ENCODE peak calls at places on chromosomes 16 and 17, in eight cellular contexts. Q, Y, I, Z, J, P, T and N are unnamed samples.

GRCh38 chr16:75733305-75734141 is 7.2 kb upstream of the CPHXL start:
- DNase-seq in Q (no peak), Y (no peak), I (no peak), Z (peak; percentile 37), J (no peak), P (no peak), T (peak; percentile 21), N (no peak)

GRCh38 chr17:1087381-1088241 is 90.7 kb downstream of the TIMM22 start:
- DNase-seq in Q (peak; percentile 87), Y (no peak), I (no peak), Z (no peak), J (no peak), P (peak; percentile 83), T (no peak), N (no peak)

GRCh38 chr17:27552467-27552779 is 78.6 kb upstream of the LGALS9 start:
- DNase-seq in Q (no peak), Y (no peak), I (no peak), Z (peak; percentile 49), J (no peak), P (no peak), T (no peak), N (no peak)

GRCh38 chr17:60392845-60393702 is 1.1 kb upstream of the USP32 start:
- DNase-seq in Q (peak; percentile 26), Y (peak; percentile 16), I (peak; percentile 43), Z (peak; percentile 79), J (peak; percentile 49), P (peak; percentile 52), T (no peak), N (no peak)

GRCh38 chr17:21372256-21372954 is 3.8 kb upstream of the KCNJ12 start:
- DNase-seq in Q (no peak), Y (no peak), I (no peak), Z (no peak), J (no peak), P (no peak), T (no peak), N (no peak)

GRCh38 chr16:57244767-57245471 is at the start of gene ARL2BP:
- DNase-seq in Q (peak; percentile 99), Y (peak; percentile 97), I (peak; percentile 99), Z (peak; percentile 97), J (peak; percentile 98), P (peak; percentile 99), T (peak; percentile 85), N (peak; percentile 95)

GRCh38 chr16:16001856-16002255 is 52.4 kb downstream of the ABCC1 start:
- DNase-seq in Q (no peak), Y (no peak), I (no peak), Z (no peak), J (no peak), P (no peak), T (no peak), N (no peak)

GRCh38 chr17:55341432-55341831 is 76.7 kb downstream of the HLF start:
- DNase-seq in Q (no peak), Y (no peak), I (no peak), Z (no peak), J (no peak), P (no peak), T (no peak), N (no peak)

GRCh38 chr17:59815965-59816364 is 76.8 kb downstream of the TUBD1 start:
- DNase-seq in Q (no peak), Y (no peak), I (no peak), Z (peak; percentile 78), J (no peak), P (no peak), T (no peak), N (no peak)

GRCh38 chr17:33258291-33258690 is 34.8 kb downstream of the ASIC2 start:
- DNase-seq in Q (no peak), Y (no peak), I (no peak), Z (no peak), J (no peak), P (no peak), T (no peak), N (no peak)

GRCh38 chr16:20901441-20902112 is 1.0 kb downstream of the LYRM1 start:
- DNase-seq in Q (peak; percentile 56), Y (peak; percentile 36), I (peak; percentile 47), Z (peak; percentile 70), J (peak; percentile 49), P (peak; percentile 80), T (no peak), N (peak; percentile 37)

GRCh38 chr16:89023151-89023551 is 46.1 kb upstream of the CBFA2T3 start:
- DNase-seq in Q (no peak), Y (no peak), I (no peak), Z (no peak), J (no peak), P (no peak), T (no peak), N (no peak)

GRCh38 chr17:550041-550398 is 164.6 kb downstream of the VPS53 start:
- DNase-seq in Q (no peak), Y (no peak), I (no peak), Z (no peak), J (no peak), P (no peak), T (no peak), N (no peak)

GRCh38 chr17:50649042-50649908 is 14.6 kb downstream of the ABCC3 start:
- DNase-seq in Q (no peak), Y (no peak), I (no peak), Z (peak; percentile 23), J (no peak), P (no peak), T (no peak), N (no peak)

GRCh38 chr16:67860589-67861398 is 12.1 kb upstream of the EDC4 start:
- DNase-seq in Q (no peak), Y (no peak), I (no peak), Z (no peak), J (no peak), P (no peak), T (no peak), N (no peak)

GRCh38 chr17:7846765-7847661 is 7.9 kb upstream of the TMEM88 start:
- DNase-seq in Q (peak; percentile 51), Y (no peak), I (no peak), Z (no peak), J (no peak), P (peak; percentile 46), T (no peak), N (no peak)

GRCh38 chr17:14205992-14206461 is 30.6 kb downstream of the CDRT15 start:
- DNase-seq in Q (peak; percentile 17), Y (peak; percentile 73), I (no peak), Z (no peak), J (peak; percentile 82), P (peak; percentile 89), T (no peak), N (no peak)

GRCh38 chr16:87464691-87465300 is 28.0 kb downstream of the ZCCHC14 start:
- DNase-seq in Q (no peak), Y (no peak), I (peak; percentile 60), Z (peak; percentile 92), J (no peak), P (peak; percentile 75), T (peak; percentile 71), N (no peak)

GRCh38 chr17:50505731-50506130 is 2.5 kb upstream of the MYCBPAP start:
- DNase-seq in Q (no peak), Y (no peak), I (no peak), Z (no peak), J (no peak), P (no peak), T (no peak), N (no peak)

DNA sequence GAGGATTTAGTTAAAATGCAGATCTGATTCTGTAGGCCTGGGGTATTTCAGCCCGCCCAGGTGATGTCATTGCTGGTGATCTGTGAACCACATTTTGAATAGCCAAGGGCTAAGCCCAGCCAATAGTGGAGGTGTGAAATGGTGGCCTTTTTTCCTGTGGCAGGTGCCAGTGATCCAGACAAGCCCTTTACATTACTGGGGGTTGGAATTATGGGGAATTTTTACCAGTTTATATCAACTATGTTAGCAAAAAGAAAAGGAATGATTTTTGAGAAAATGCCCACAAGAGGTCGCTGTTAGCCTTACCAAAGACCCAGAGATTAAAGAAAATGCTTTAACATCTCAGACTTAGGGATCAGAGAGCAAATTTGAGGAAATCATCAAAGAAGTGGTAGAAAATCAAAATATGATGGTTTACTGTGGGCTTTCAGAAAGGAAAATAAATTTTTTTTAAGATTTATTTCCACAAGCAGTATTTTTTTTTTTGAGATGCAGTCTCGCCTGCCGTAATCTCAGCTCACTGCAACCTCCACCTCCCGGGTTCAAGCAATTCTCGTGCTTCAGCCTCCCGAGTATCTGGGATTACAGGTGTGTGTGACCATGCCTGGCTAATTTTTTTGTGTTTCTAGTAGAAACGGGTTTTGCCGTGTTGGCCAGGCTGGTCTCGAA is 3.9 kb downstream of the VPS35L start:
- DNase-seq in Q (peak; percentile 85), Y (no peak), I (peak; percentile 51), Z (peak; percentile 85), J (no peak), P (no peak), T (peak; percentile 34), N (no peak)
- TF ChIP-seq CTCF in Q (peak; percentile 92), Y (peak; percentile 70), I (peak; percentile 35), Z (peak; percentile 56), J (peak; percentile 82), P (peak; percentile 67), T (peak; percentile 58), N (peak; percentile 44)

GRCh38 chr17:64638552-64639198 is 23.4 kb downstream of the SMURF2 start:
- DNase-seq in Q (no peak), Y (no peak), I (no peak), Z (peak; percentile 38), J (no peak), P (no peak), T (no peak), N (no peak)

GRCh38 chr17:64635647-64636305 is 26.3 kb downstream of the SMURF2 start:
- DNase-seq in Q (no peak), Y (no peak), I (peak; percentile 38), Z (peak; percentile 82), J (no peak), P (no peak), T (peak; percentile 50), N (no peak)

GRCh38 chr17:64641499-64641898 is 20.6 kb downstream of the SMURF2 start:
- DNase-seq in Q (no peak), Y (no peak), I (no peak), Z (peak; percentile 75), J (no peak), P (no peak), T (peak; percentile 86), N (no peak)
- TF ChIP-seq CTCF in Q (no peak), Y (no peak), I (no peak), Z (no peak), J (no peak), P (no peak), T (no peak), N (no peak)

GRCh38 chr17:56624947-56625346 is 31.4 kb downstream of the NOG start:
- DNase-seq in Q (peak; percentile 45), Y (no peak), I (no peak), Z (no peak), J (no peak), P (no peak), T (no peak), N (no peak)
- TF ChIP-seq CTCF in Q (no peak), Y (no peak), I (no peak), Z (no peak), J (no peak), P (no peak), T (no peak), N (no peak)

GRCh38 chr16:8660841-8661301 is 13.5 kb upstream of the ABAT start:
- DNase-seq in Q (peak; percentile 94), Y (peak; percentile 31), I (peak; percentile 74), Z (peak; percentile 66), J (no peak), P (peak; percentile 64), T (no peak), N (no peak)

GRCh38 chr16:8649829-8650554 is 24.4 kb upstream of the ABAT start:
- DNase-seq in Q (no peak), Y (no peak), I (no peak), Z (no peak), J (no peak), P (no peak), T (no peak), N (no peak)

GRCh38 chr16:8656376-8656775 is 18.0 kb upstream of the ABAT start:
- DNase-seq in Q (no peak), Y (no peak), I (no peak), Z (no peak), J (no peak), P (no peak), T (no peak), N (no peak)

GRCh38 chr16:8655184-8655717 is 19.2 kb upstream of the ABAT start:
- DNase-seq in Q (peak; percentile 84), Y (no peak), I (peak; percentile 55), Z (peak; percentile 63), J (no peak), P (no peak), T (no peak), N (no peak)
- TF ChIP-seq CTCF in Q (peak; percentile 75), Y (no peak), I (peak; percentile 55), Z (peak; percentile 74), J (no peak), P (peak; percentile 58), T (no peak), N (no peak)